ENCODE peak calls at places on chromosomes 7 and 10, in four cellular contexts. One of them, this sample, is unnamed.

GRCh38 chr7:17041324-17041723 is 159.5 kb upstream of the AGR3 start:
- DNase-seq in PC-3: peak; percentile 87
- DNase-seq in MM.1S: no peak
- DNase-seq in upper lobe of right lung: no peak
- DNase-seq in this sample: peak; percentile 75

GRCh38 chr10:21985541-21985940 is 18.0 kb downstream of the DNAJC1 start:
- DNase-seq in upper lobe of right lung: no peak
- DNase-seq in PC-3: no peak
- DNase-seq in MM.1S: no peak
- DNase-seq in this sample: no peak

GRCh38 chr7:47045592-47045991 is 536.3 kb downstream of the TNS3 start:
- DNase-seq in upper lobe of right lung: no peak
- DNase-seq in MM.1S: no peak
- DNase-seq in PC-3: no peak
- DNase-seq in this sample: peak; percentile 9

GRCh38 chr7:142024547-142024946 is 28.9 kb downstream of the MGAM start:
- DNase-seq in PC-3: peak; percentile 31
- DNase-seq in upper lobe of right lung: no peak
- DNase-seq in MM.1S: no peak
- DNase-seq in this sample: peak; percentile 93

GRCh38 chr10:14603539-14604102 is 171.1 kb downstream of the FAM107B start:
- DNase-seq in upper lobe of right lung: peak; percentile 70
- DNase-seq in MM.1S: peak; percentile 35
- DNase-seq in PC-3: peak; percentile 8
- DNase-seq in this sample: no peak

GRCh38 chr10:124302951-124303505 is 115.7 kb downstream of the OAT start:
- DNase-seq in MM.1S: no peak
- DNase-seq in upper lobe of right lung: peak; percentile 47
- DNase-seq in PC-3: no peak
- DNase-seq in this sample: no peak

GRCh38 chr10:124155781-124156401 is 62.5 kb upstream of the CHST15 start:
- DNase-seq in upper lobe of right lung: no peak
- DNase-seq in PC-3: peak; percentile 24
- DNase-seq in MM.1S: no peak
- DNase-seq in this sample: no peak

GRCh38 chr10:44993226-44993921 is 7.3 kb upstream of the ZNF22 start:
- DNase-seq in MM.1S: no peak
- DNase-seq in upper lobe of right lung: no peak
- DNase-seq in PC-3: no peak
- DNase-seq in this sample: no peak

GRCh38 chr7:55271069-55271468 is 94.1 kb upstream of the LANCL2 start:
- DNase-seq in MM.1S: no peak
- DNase-seq in upper lobe of right lung: no peak
- DNase-seq in PC-3: peak; percentile 55
- DNase-seq in this sample: peak; percentile 24

GRCh38 chr7:143929224-143929920 is 5.7 kb upstream of the OR2F2 start:
- DNase-seq in PC-3: peak; percentile 8
- DNase-seq in upper lobe of right lung: no peak
- DNase-seq in MM.1S: no peak
- DNase-seq in this sample: peak; percentile 36

GRCh38 chr10:53786236-53786635 is 1013.7 kb upstream of the MBL2 start:
- DNase-seq in MM.1S: no peak
- DNase-seq in PC-3: peak; percentile 39
- DNase-seq in upper lobe of right lung: no peak
- DNase-seq in this sample: peak; percentile 18

GRCh38 chr7:117894037-117894436 is 20.8 kb upstream of the CTTNBP2 start:
- DNase-seq in upper lobe of right lung: no peak
- DNase-seq in PC-3: no peak
- DNase-seq in MM.1S: no peak
- DNase-seq in this sample: no peak

GRCh38 chr7:94183289-94183749 is 179.2 kb upstream of the BET1 start:
- DNase-seq in upper lobe of right lung: no peak
- DNase-seq in MM.1S: peak; percentile 42
- DNase-seq in PC-3: peak; percentile 95
- DNase-seq in this sample: peak; percentile 91

GRCh38 chr7:142603870-142604448 is 145.3 kb upstream of the PRSS1 start:
- DNase-seq in MM.1S: peak; percentile 81
- DNase-seq in upper lobe of right lung: no peak
- DNase-seq in PC-3: peak; percentile 84
- DNase-seq in this sample: peak; percentile 60

GRCh38 chr7:149637911-149638565 is 135.3 kb downstream of the ZNF467 start:
- DNase-seq in PC-3: no peak
- DNase-seq in MM.1S: no peak
- DNase-seq in upper lobe of right lung: no peak
- DNase-seq in this sample: no peak

GRCh38 chr10:71774916-71775702 is 1.8 kb upstream of the VSIR start:
- DNase-seq in PC-3: no peak
- DNase-seq in MM.1S: no peak
- DNase-seq in upper lobe of right lung: peak; percentile 81
- DNase-seq in this sample: no peak

GRCh38 chr7:27198871-27199801 is 755 bp downstream of the HOXA13 start:
- DNase-seq in MM.1S: no peak
- DNase-seq in upper lobe of right lung: peak; percentile 62
- DNase-seq in PC-3: peak; percentile 20
- DNase-seq in this sample: no peak

GRCh38 chr7:44257618-44258422 is 57.0 kb downstream of the YKT6 start:
- DNase-seq in upper lobe of right lung: peak; percentile 85
- DNase-seq in MM.1S: peak; percentile 90
- DNase-seq in PC-3: peak; percentile 78
- DNase-seq in this sample: peak; percentile 91

GRCh38 chr7:18019562-18019961 is 8.1 kb downstream of the PRPS1L1 start:
- DNase-seq in PC-3: peak; percentile 77
- DNase-seq in MM.1S: no peak
- DNase-seq in upper lobe of right lung: no peak
- DNase-seq in this sample: peak; percentile 61

GRCh38 chr10:92993671-92994304 is 66.8 kb upstream of the CYP26C1 start:
- DNase-seq in MM.1S: no peak
- DNase-seq in upper lobe of right lung: no peak
- DNase-seq in PC-3: no peak
- DNase-seq in this sample: no peak

GRCh38 chr7:104652865-104653264 is 324.5 kb downstream of the LHFPL3 start:
- DNase-seq in upper lobe of right lung: no peak
- DNase-seq in MM.1S: no peak
- DNase-seq in PC-3: no peak
- DNase-seq in this sample: no peak

GRCh38 chr7:127207246-127207645 is 45.5 kb downstream of the GRM8 start:
- DNase-seq in upper lobe of right lung: no peak
- DNase-seq in PC-3: no peak
- DNase-seq in MM.1S: no peak
- DNase-seq in this sample: no peak
- H3K4me3 ChIP-seq in upper lobe of right lung: no peak overlapping the region
- H3K4me3 ChIP-seq in PC-3: no peak overlapping the region
- H3K4me3 ChIP-seq in MM.1S: no peak overlapping the region
- H3K4me3 ChIP-seq in this sample: no peak overlapping the region

GRCh38 chr10:101748496-101748895 is 27.4 kb downstream of the FGF8 start:
- DNase-seq in PC-3: no peak
- DNase-seq in upper lobe of right lung: no peak
- DNase-seq in MM.1S: no peak
- DNase-seq in this sample: no peak

GRCh38 chr10:101745074-101745690 is 30.7 kb downstream of the FGF8 start:
- DNase-seq in MM.1S: no peak
- DNase-seq in upper lobe of right lung: no peak
- DNase-seq in PC-3: no peak
- DNase-seq in this sample: no peak

GRCh38 chr10:101741938-101742337 is 34.0 kb downstream of the FGF8 start:
- DNase-seq in upper lobe of right lung: no peak
- DNase-seq in MM.1S: no peak
- DNase-seq in PC-3: no peak
- DNase-seq in this sample: no peak

GRCh38 chr10:101749033-101749432 is 26.9 kb downstream of the FGF8 start:
- DNase-seq in MM.1S: no peak
- DNase-seq in upper lobe of right lung: no peak
- DNase-seq in PC-3: no peak
- DNase-seq in this sample: no peak

GRCh38 chr10:101744267-101744666 is 31.6 kb downstream of the FGF8 start:
- DNase-seq in upper lobe of right lung: no peak
- DNase-seq in MM.1S: no peak
- DNase-seq in PC-3: no peak
- DNase-seq in this sample: no peak
- TF ChIP-seq CTCF in upper lobe of right lung: no peak
- TF ChIP-seq CTCF in MM.1S: no peak
- TF ChIP-seq CTCF in PC-3: no peak
- TF ChIP-seq CTCF in this sample: no peak

GRCh38 chr7:130417215-130417614 is 23.6 kb downstream of the CEP41 start:
- DNase-seq in MM.1S: no peak
- DNase-seq in PC-3: no peak
- DNase-seq in upper lobe of right lung: no peak
- DNase-seq in this sample: no peak
- H3K4me3 ChIP-seq in MM.1S: no peak overlapping the region
- H3K4me3 ChIP-seq in PC-3: no peak overlapping the region
- H3K4me3 ChIP-seq in upper lobe of right lung: no peak overlapping the region
- H3K4me3 ChIP-seq in this sample: no peak overlapping the region

GRCh38 chr7:13115829-13116228 is 428.4 kb downstream of the ARL4A start:
- DNase-seq in PC-3: no peak
- DNase-seq in upper lobe of right lung: no peak
- DNase-seq in MM.1S: no peak
- DNase-seq in this sample: no peak

GRCh38 chr7:13115157-13115772 is 427.8 kb downstream of the ARL4A start:
- DNase-seq in upper lobe of right lung: no peak
- DNase-seq in PC-3: no peak
- DNase-seq in MM.1S: no peak
- DNase-seq in this sample: no peak

GRCh38 chr7:13111230-13111629 is 423.8 kb downstream of the ARL4A start:
- DNase-seq in upper lobe of right lung: no peak
- DNase-seq in MM.1S: no peak
- DNase-seq in PC-3: peak; percentile 63
- DNase-seq in this sample: no peak

GRCh38 chr7:13117103-13117502 is 429.7 kb downstream of the ARL4A start:
- DNase-seq in PC-3: peak; percentile 57
- DNase-seq in upper lobe of right lung: no peak
- DNase-seq in MM.1S: no peak
- DNase-seq in this sample: peak; percentile 29
- TF ChIP-seq CTCF in PC-3: peak; percentile 85
- TF ChIP-seq CTCF in upper lobe of right lung: peak; percentile 32
- TF ChIP-seq CTCF in MM.1S: peak; percentile 25
- TF ChIP-seq CTCF in this sample: peak; percentile 57

GRCh38 chr7:76316984-76317781 is 14.7 kb downstream of the HSPB1 start:
- DNase-seq in PC-3: no peak
- DNase-seq in upper lobe of right lung: no peak
- DNase-seq in MM.1S: no peak
- DNase-seq in this sample: no peak
- H3K4me3 ChIP-seq in PC-3: peak overlapping the region; percentile 75
- H3K4me3 ChIP-seq in upper lobe of right lung: peak overlapping the region; percentile 90
- H3K4me3 ChIP-seq in MM.1S: peak overlapping the region; percentile 89
- H3K4me3 ChIP-seq in this sample: peak overlapping the region; percentile 78

DNA sequence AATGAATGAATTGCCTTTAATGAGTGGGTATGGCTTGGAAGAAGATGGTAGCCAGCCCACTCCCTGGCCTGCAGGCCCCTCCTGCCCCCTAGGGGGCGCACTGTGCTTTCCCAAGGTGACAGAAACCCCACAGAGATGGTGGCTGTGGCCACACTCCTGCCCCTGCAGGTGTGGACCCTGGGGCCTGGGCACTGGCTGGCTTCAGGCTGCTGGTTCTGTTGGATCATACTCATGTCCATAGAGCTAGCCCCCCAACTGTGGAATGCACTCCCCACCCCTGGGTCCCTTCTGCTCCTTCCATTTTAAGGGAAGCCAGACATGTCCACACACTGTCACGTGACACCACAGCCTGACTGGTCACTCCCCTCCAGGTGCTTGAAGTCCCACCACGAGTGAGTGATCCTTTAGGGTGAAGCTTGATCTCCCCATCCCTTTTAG is 44.8 kb downstream of the ZCCHC24 start:
- DNase-seq in upper lobe of right lung: peak; percentile 79
- DNase-seq in PC-3: peak; percentile 97
- DNase-seq in MM.1S: peak; percentile 52
- DNase-seq in this sample: peak; percentile 42
- TF ChIP-seq CTCF in upper lobe of right lung: peak; percentile 72
- TF ChIP-seq CTCF in PC-3: peak; percentile 100
- TF ChIP-seq CTCF in MM.1S: peak; percentile 91
- TF ChIP-seq CTCF in this sample: peak; percentile 65